ENCODE peak calls at places on chromosomes 12 and 14, in seven cellular contexts. One of them, this sample, is unnamed.

GRCh38 chr12:93741741-93742085 is 64.5 kb downstream of the CRADD start:
- DNase-seq in Calu3: no peak
- DNase-seq in cortex of kidney: no peak
- DNase-seq in B cell: no peak
- DNase-seq in heart left ventricle: no peak
- DNase-seq in C1 segment of cervical spinal cord: no peak
- DNase-seq in A172: peak; percentile 54
- DNase-seq in this sample: no peak

GRCh38 chr12:90543393-90543792 is 411.6 kb downstream of the CCER1 start:
- DNase-seq in Calu3: no peak
- DNase-seq in cortex of kidney: no peak
- DNase-seq in C1 segment of cervical spinal cord: no peak
- DNase-seq in B cell: no peak
- DNase-seq in A172: peak; percentile 50
- DNase-seq in heart left ventricle: no peak
- DNase-seq in this sample: peak; percentile 0

GRCh38 chr12:3228587-3228986 is 151.4 kb downstream of the TSPAN9 start:
- DNase-seq in B cell: no peak
- DNase-seq in cortex of kidney: no peak
- DNase-seq in A172: no peak
- DNase-seq in Calu3: no peak
- DNase-seq in C1 segment of cervical spinal cord: no peak
- DNase-seq in heart left ventricle: peak; percentile 2
- DNase-seq in this sample: no peak

GRCh38 chr14:69880051-69880487 is 853 bp downstream of the SMOC1 start:
- DNase-seq in cortex of kidney: no peak
- DNase-seq in A172: no peak
- DNase-seq in B cell: no peak
- DNase-seq in heart left ventricle: no peak
- DNase-seq in C1 segment of cervical spinal cord: no peak
- DNase-seq in Calu3: no peak
- DNase-seq in this sample: no peak

GRCh38 chr14:79426103-79426755 is 785.1 kb downstream of the DIO2 start:
- DNase-seq in B cell: no peak
- DNase-seq in cortex of kidney: no peak
- DNase-seq in Calu3: no peak
- DNase-seq in C1 segment of cervical spinal cord: no peak
- DNase-seq in heart left ventricle: no peak
- DNase-seq in A172: no peak
- DNase-seq in this sample: no peak

GRCh38 chr14:48955857-48956256 is 630.3 kb downstream of the RPS29 start:
- DNase-seq in Calu3: no peak
- DNase-seq in A172: no peak
- DNase-seq in B cell: no peak
- DNase-seq in heart left ventricle: no peak
- DNase-seq in cortex of kidney: no peak
- DNase-seq in C1 segment of cervical spinal cord: no peak
- DNase-seq in this sample: no peak

GRCh38 chr14:75566321-75566720 is 12.1 kb upstream of the FLVCR2 start:
- DNase-seq in heart left ventricle: no peak
- DNase-seq in C1 segment of cervical spinal cord: no peak
- DNase-seq in A172: no peak
- DNase-seq in Calu3: no peak
- DNase-seq in cortex of kidney: no peak
- DNase-seq in B cell: no peak
- DNase-seq in this sample: no peak

GRCh38 chr12:32834122-32834521 is 62.5 kb downstream of the PKP2 start:
- DNase-seq in Calu3: no peak
- DNase-seq in C1 segment of cervical spinal cord: no peak
- DNase-seq in A172: no peak
- DNase-seq in heart left ventricle: no peak
- DNase-seq in B cell: no peak
- DNase-seq in cortex of kidney: no peak
- DNase-seq in this sample: no peak

GRCh38 chr14:100076630-100077029 is 11.4 kb downstream of the EVL start:
- DNase-seq in heart left ventricle: no peak
- DNase-seq in cortex of kidney: no peak
- DNase-seq in C1 segment of cervical spinal cord: no peak
- DNase-seq in Calu3: no peak
- DNase-seq in A172: peak; percentile 1
- DNase-seq in B cell: no peak
- DNase-seq in this sample: peak; percentile 30

GRCh38 chr14:60184597-60185555 is 19.7 kb upstream of the DHRS7 start:
- DNase-seq in heart left ventricle: no peak
- DNase-seq in A172: no peak
- DNase-seq in cortex of kidney: no peak
- DNase-seq in B cell: no peak
- DNase-seq in C1 segment of cervical spinal cord: no peak
- DNase-seq in Calu3: no peak
- DNase-seq in this sample: no peak

GRCh38 chr12:115760231-115760630 is 517.3 kb downstream of the MED13L start:
- DNase-seq in heart left ventricle: no peak
- DNase-seq in B cell: no peak
- DNase-seq in cortex of kidney: no peak
- DNase-seq in Calu3: no peak
- DNase-seq in C1 segment of cervical spinal cord: no peak
- DNase-seq in A172: no peak
- DNase-seq in this sample: no peak

GRCh38 chr12:49292729-49293055 is 2.3 kb upstream of the PRPH start:
- DNase-seq in heart left ventricle: no peak
- DNase-seq in Calu3: no peak
- DNase-seq in B cell: no peak
- DNase-seq in C1 segment of cervical spinal cord: no peak
- DNase-seq in cortex of kidney: no peak
- DNase-seq in A172: peak; percentile 48
- DNase-seq in this sample: no peak

GRCh38 chr12:56630180-56630632 is at the start of gene BAZ2A:
- DNase-seq in heart left ventricle: peak; percentile 93
- DNase-seq in B cell: peak; percentile 86
- DNase-seq in Calu3: peak; percentile 94
- DNase-seq in cortex of kidney: no peak
- DNase-seq in A172: peak; percentile 61
- DNase-seq in C1 segment of cervical spinal cord: peak; percentile 73
- DNase-seq in this sample: peak; percentile 90

GRCh38 chr12:49187184-49187583 is 1.7 kb downstream of the TUBA1A start:
- DNase-seq in Calu3: no peak
- DNase-seq in cortex of kidney: no peak
- DNase-seq in A172: peak; percentile 45
- DNase-seq in B cell: no peak
- DNase-seq in C1 segment of cervical spinal cord: peak; percentile 44
- DNase-seq in heart left ventricle: no peak
- DNase-seq in this sample: no peak

GRCh38 chr14:77140343-77140936 is 1.2 kb downstream of the ZDHHC22 start:
- DNase-seq in A172: no peak
- DNase-seq in B cell: no peak
- DNase-seq in Calu3: no peak
- DNase-seq in heart left ventricle: no peak
- DNase-seq in C1 segment of cervical spinal cord: no peak
- DNase-seq in cortex of kidney: no peak
- DNase-seq in this sample: no peak

GRCh38 chr12:108638141-108638823 is 4.6 kb upstream of the SELPLG start:
- DNase-seq in cortex of kidney: no peak
- DNase-seq in heart left ventricle: no peak
- DNase-seq in C1 segment of cervical spinal cord: peak; percentile 47
- DNase-seq in A172: no peak
- DNase-seq in Calu3: no peak
- DNase-seq in B cell: no peak
- DNase-seq in this sample: no peak

GRCh38 chr14:52089208-52089607 is 20.3 kb upstream of the NID2 start:
- DNase-seq in B cell: no peak
- DNase-seq in cortex of kidney: no peak
- DNase-seq in C1 segment of cervical spinal cord: no peak
- DNase-seq in Calu3: no peak
- DNase-seq in A172: no peak
- DNase-seq in heart left ventricle: no peak
- DNase-seq in this sample: no peak

This sample was measured in RWPE1.